ENCODE peak calls at places on chromosomes 6 and 20, in six cellular contexts. One of them, this sample, is unnamed.
A peak's percentile ranks its signal among the peaks of the same experiment; 100 is the strongest.

GRCh38 chr20:40279390-40279789 is 409.6 kb downstream of the MAFB start:
- DNase-seq in SJSA1: peak; percentile 90
- DNase-seq in mammary epithelial cell: peak; percentile 67
- DNase-seq in ovary: peak; percentile 35
- DNase-seq in neuronal stem cell: no peak
- DNase-seq in ascending aorta: no peak
- DNase-seq in this sample: no peak

GRCh38 chr6:162488444-162488843 is 239.1 kb downstream of the PRKN start:
- DNase-seq in neuronal stem cell: no peak
- DNase-seq in SJSA1: no peak
- DNase-seq in ascending aorta: no peak
- DNase-seq in ovary: no peak
- DNase-seq in mammary epithelial cell: no peak
- DNase-seq in this sample: no peak

GRCh38 chr6:53294095-53294494 is 54.7 kb downstream of the ELOVL5 start:
- DNase-seq in mammary epithelial cell: no peak
- DNase-seq in ovary: peak; percentile 42
- DNase-seq in SJSA1: no peak
- DNase-seq in neuronal stem cell: peak; percentile 14
- DNase-seq in ascending aorta: no peak
- DNase-seq in this sample: no peak

GRCh38 chr20:48995599-48995998 is 50.5 kb upstream of the CSE1L start:
- DNase-seq in ascending aorta: no peak
- DNase-seq in neuronal stem cell: no peak
- DNase-seq in ovary: no peak
- DNase-seq in mammary epithelial cell: no peak
- DNase-seq in SJSA1: no peak
- DNase-seq in this sample: no peak

GRCh38 chr6:29976588-29977424 is 34.5 kb downstream of the HLA-A start:
- DNase-seq in ascending aorta: peak; percentile 51
- DNase-seq in SJSA1: peak; percentile 53
- DNase-seq in ovary: peak; percentile 83
- DNase-seq in mammary epithelial cell: peak; percentile 70
- DNase-seq in neuronal stem cell: peak; percentile 54
- DNase-seq in this sample: peak; percentile 29

GRCh38 chr20:24027229-24027628 is 38.6 kb upstream of the GGTLC1 start:
- DNase-seq in SJSA1: no peak
- DNase-seq in neuronal stem cell: no peak
- DNase-seq in ovary: peak; percentile 24
- DNase-seq in ascending aorta: peak; percentile 46
- DNase-seq in mammary epithelial cell: no peak
- DNase-seq in this sample: peak; percentile 61

GRCh38 chr20:26135325-26136110 is 438.9 kb upstream of the ZNF337 start:
- DNase-seq in mammary epithelial cell: no peak
- DNase-seq in ascending aorta: no peak
- DNase-seq in ovary: no peak
- DNase-seq in neuronal stem cell: no peak
- DNase-seq in SJSA1: no peak
- DNase-seq in this sample: no peak

GRCh38 chr6:130148181-130148580 is 74.6 kb downstream of the SAMD3 start:
- DNase-seq in SJSA1: no peak
- DNase-seq in ascending aorta: no peak
- DNase-seq in ovary: no peak
- DNase-seq in neuronal stem cell: no peak
- DNase-seq in mammary epithelial cell: no peak
- DNase-seq in this sample: no peak

GRCh38 chr6:30494275-30494990 is 5.1 kb downstream of the HLA-E start:
- DNase-seq in neuronal stem cell: no peak
- DNase-seq in SJSA1: no peak
- DNase-seq in ascending aorta: no peak
- DNase-seq in ovary: no peak
- DNase-seq in mammary epithelial cell: no peak
- DNase-seq in this sample: peak; percentile 45

GRCh38 chr20:24745617-24746350 is 203.3 kb upstream of the CST7 start:
- DNase-seq in mammary epithelial cell: no peak
- DNase-seq in neuronal stem cell: no peak
- DNase-seq in ovary: no peak
- DNase-seq in SJSA1: no peak
- DNase-seq in ascending aorta: no peak
- DNase-seq in this sample: no peak

GRCh38 chr20:36472656-36473071 is 68.7 kb upstream of the MYL9 start:
- DNase-seq in SJSA1: peak; percentile 24
- DNase-seq in ovary: peak; percentile 54
- DNase-seq in mammary epithelial cell: peak; percentile 73
- DNase-seq in neuronal stem cell: no peak
- DNase-seq in ascending aorta: no peak
- DNase-seq in this sample: peak; percentile 40

GRCh38 chr6:155883741-155884140 is 428.1 kb upstream of the NOX3 start:
- DNase-seq in ovary: peak; percentile 26
- DNase-seq in mammary epithelial cell: no peak
- DNase-seq in neuronal stem cell: no peak
- DNase-seq in SJSA1: peak; percentile 82
- DNase-seq in ascending aorta: no peak
- DNase-seq in this sample: no peak

GRCh38 chr6:45423111-45423900 is 45.6 kb upstream of the SUPT3H start:
- DNase-seq in mammary epithelial cell: peak; percentile 28
- DNase-seq in ovary: peak; percentile 38
- DNase-seq in neuronal stem cell: peak; percentile 43
- DNase-seq in SJSA1: peak; percentile 66
- DNase-seq in ascending aorta: no peak
- DNase-seq in this sample: no peak

GRCh38 chr6:35016417-35017221 is 124.5 kb downstream of the TCP11 start:
- DNase-seq in mammary epithelial cell: no peak
- DNase-seq in ascending aorta: no peak
- DNase-seq in neuronal stem cell: no peak
- DNase-seq in ovary: peak; percentile 54
- DNase-seq in SJSA1: peak; percentile 62
- DNase-seq in this sample: no peak
- H3K4me3 ChIP-seq in mammary epithelial cell: no peak overlapping the region
- H3K4me3 ChIP-seq in ascending aorta: peak overlapping the region; percentile 73
- H3K4me3 ChIP-seq in neuronal stem cell: no peak overlapping the region
- H3K4me3 ChIP-seq in ovary: no peak overlapping the region
- H3K4me3 ChIP-seq in SJSA1: no peak overlapping the region
- H3K4me3 ChIP-seq in this sample: no peak overlapping the region

GRCh38 chr6:98463038-98463437 is 371.3 kb upstream of the POU3F2 start:
- DNase-seq in neuronal stem cell: no peak
- DNase-seq in ovary: no peak
- DNase-seq in ascending aorta: no peak
- DNase-seq in mammary epithelial cell: no peak
- DNase-seq in SJSA1: no peak
- DNase-seq in this sample: no peak
- H3K27ac ChIP-seq in neuronal stem cell: no peak overlapping the region
- H3K27ac ChIP-seq in ovary: no peak overlapping the region
- H3K27ac ChIP-seq in ascending aorta: no peak overlapping the region
- H3K27ac ChIP-seq in mammary epithelial cell: no peak overlapping the region
- H3K27ac ChIP-seq in SJSA1: no peak overlapping the region
- H3K27ac ChIP-seq in this sample: no peak overlapping the region

DNA sequence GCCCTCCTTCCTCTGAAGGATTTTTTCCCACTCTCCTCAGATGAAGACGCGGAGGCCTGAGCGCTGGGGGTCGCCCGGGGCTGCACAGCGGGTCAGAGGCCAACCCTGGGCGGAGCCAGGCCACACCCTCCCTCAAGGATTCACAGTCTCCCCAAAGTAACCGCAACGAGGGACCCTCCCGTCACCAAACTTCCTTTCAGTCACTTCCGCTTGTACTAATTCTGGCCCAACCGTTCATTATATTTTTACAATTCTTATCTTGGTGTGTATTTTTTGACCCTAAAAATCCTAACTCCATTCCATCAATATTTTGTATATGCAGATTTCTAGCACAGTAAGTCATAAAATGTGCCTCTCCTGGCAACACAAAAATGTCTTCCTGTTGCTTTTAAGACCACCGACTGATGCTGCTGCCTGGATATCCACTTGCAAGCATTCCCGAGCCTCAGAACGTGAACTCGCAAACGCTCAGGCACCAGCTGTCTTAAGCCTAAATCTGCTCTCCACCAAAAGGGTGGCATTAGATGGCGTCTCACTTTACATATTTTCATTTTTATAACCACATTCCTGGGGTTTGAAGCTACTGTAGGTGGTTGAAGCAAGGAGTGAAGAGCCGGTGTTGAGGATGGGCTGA is 128.0 kb downstream of the DLL1 start:
- DNase-seq in mammary epithelial cell: no peak
- DNase-seq in ovary: no peak
- DNase-seq in neuronal stem cell: no peak
- DNase-seq in SJSA1: no peak
- DNase-seq in ascending aorta: no peak
- DNase-seq in this sample: no peak
- H3K9me3 ChIP-seq in mammary epithelial cell: peaks cover 4% of the 10 kb centered on the region
- H3K9me3 ChIP-seq in ovary: no peaks in the 10 kb centered on the region
- H3K9me3 ChIP-seq in neuronal stem cell: peaks cover under 1% of the 10 kb centered on the region
- H3K9me3 ChIP-seq in SJSA1: peaks cover 27% of the 10 kb centered on the region
- H3K9me3 ChIP-seq in ascending aorta: no peaks in the 10 kb centered on the region
- H3K9me3 ChIP-seq in this sample: no peaks in the 10 kb centered on the region

GRCh38 chr20:46701986-46702385 is 7.5 kb upstream of the SLC2A10 start:
- DNase-seq in ovary: no peak
- DNase-seq in neuronal stem cell: no peak
- DNase-seq in ascending aorta: no peak
- DNase-seq in SJSA1: no peak
- DNase-seq in mammary epithelial cell: no peak
- DNase-seq in this sample: no peak
- H3K4me3 ChIP-seq in ovary: no peak overlapping the region
- H3K4me3 ChIP-seq in neuronal stem cell: no peak overlapping the region
- H3K4me3 ChIP-seq in ascending aorta: no peak overlapping the region
- H3K4me3 ChIP-seq in SJSA1: no peak overlapping the region
- H3K4me3 ChIP-seq in mammary epithelial cell: no peak overlapping the region
- H3K4me3 ChIP-seq in this sample: no peak overlapping the region

GRCh38 chr6:1081566-1081965 is 230.3 kb upstream of the FOXQ1 start:
- DNase-seq in ascending aorta: no peak
- DNase-seq in SJSA1: no peak
- DNase-seq in mammary epithelial cell: no peak
- DNase-seq in neuronal stem cell: no peak
- DNase-seq in ovary: no peak
- DNase-seq in this sample: no peak
- H3K27ac ChIP-seq in ascending aorta: no peak overlapping the region
- H3K27ac ChIP-seq in SJSA1: no peak overlapping the region
- H3K27ac ChIP-seq in mammary epithelial cell: no peak overlapping the region
- H3K27ac ChIP-seq in neuronal stem cell: no peak overlapping the region
- H3K27ac ChIP-seq in ovary: no peak overlapping the region
- H3K27ac ChIP-seq in this sample: no peak overlapping the region

GRCh38 chr6:150236544-150236943 is 93.7 kb downstream of the PPP1R14C start:
- DNase-seq in SJSA1: no peak
- DNase-seq in ovary: no peak
- DNase-seq in mammary epithelial cell: no peak
- DNase-seq in ascending aorta: no peak
- DNase-seq in neuronal stem cell: no peak
- DNase-seq in this sample: no peak
- H3K9me3 ChIP-seq in SJSA1: no peaks in the 10 kb centered on the region
- H3K9me3 ChIP-seq in ovary: no peaks in the 10 kb centered on the region
- H3K9me3 ChIP-seq in mammary epithelial cell: no peaks in the 10 kb centered on the region
- H3K9me3 ChIP-seq in ascending aorta: no peaks in the 10 kb centered on the region
- H3K9me3 ChIP-seq in neuronal stem cell: peaks cover 23% of the 10 kb centered on the region
- H3K9me3 ChIP-seq in this sample: no peaks in the 10 kb centered on the region

DNA sequence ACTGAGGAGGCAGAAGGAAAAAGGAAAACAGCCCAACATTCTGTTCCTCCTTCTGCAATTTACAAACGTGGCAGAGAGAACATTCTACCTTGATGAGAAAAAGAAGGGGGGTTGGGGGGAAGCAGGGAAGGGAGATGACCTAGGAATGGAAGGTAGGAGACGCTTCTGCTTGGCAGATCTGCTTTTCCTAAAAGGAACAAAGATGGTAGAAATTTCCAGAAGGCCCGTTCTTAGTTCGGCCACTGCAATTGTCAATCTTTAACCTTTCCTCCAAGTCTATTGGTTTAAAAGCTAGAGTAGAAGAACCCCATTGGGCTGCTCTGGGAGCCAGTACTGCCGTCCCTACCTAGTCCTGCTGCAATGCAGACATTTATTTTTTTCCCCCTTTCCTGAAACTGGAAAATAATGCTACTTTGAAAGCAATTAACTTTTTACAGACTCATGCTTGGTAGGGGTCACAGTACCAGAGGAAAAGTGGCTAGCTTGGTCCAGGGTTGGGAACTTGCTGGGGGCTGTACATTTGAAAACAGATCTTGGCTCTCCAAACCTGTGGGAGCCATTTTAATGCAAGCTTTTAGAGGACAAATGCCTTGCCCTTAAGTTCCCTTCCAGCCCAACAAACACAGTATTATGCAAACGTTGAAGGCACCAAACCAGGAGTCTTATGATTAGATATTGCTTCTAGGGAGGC is 2.7 kb downstream of the ZMYND8 start:
- DNase-seq in mammary epithelial cell: no peak
- DNase-seq in ovary: no peak
- DNase-seq in ascending aorta: no peak
- DNase-seq in SJSA1: no peak
- DNase-seq in neuronal stem cell: no peak
- DNase-seq in this sample: no peak
- H3K4me3 ChIP-seq in mammary epithelial cell: peak overlapping the region; percentile 45
- H3K4me3 ChIP-seq in ovary: no peak overlapping the region
- H3K4me3 ChIP-seq in ascending aorta: peak overlapping the region; percentile 7
- H3K4me3 ChIP-seq in SJSA1: no peak overlapping the region
- H3K4me3 ChIP-seq in neuronal stem cell: peak overlapping the region; percentile 62
- H3K4me3 ChIP-seq in this sample: peak overlapping the region; percentile 68

DNA sequence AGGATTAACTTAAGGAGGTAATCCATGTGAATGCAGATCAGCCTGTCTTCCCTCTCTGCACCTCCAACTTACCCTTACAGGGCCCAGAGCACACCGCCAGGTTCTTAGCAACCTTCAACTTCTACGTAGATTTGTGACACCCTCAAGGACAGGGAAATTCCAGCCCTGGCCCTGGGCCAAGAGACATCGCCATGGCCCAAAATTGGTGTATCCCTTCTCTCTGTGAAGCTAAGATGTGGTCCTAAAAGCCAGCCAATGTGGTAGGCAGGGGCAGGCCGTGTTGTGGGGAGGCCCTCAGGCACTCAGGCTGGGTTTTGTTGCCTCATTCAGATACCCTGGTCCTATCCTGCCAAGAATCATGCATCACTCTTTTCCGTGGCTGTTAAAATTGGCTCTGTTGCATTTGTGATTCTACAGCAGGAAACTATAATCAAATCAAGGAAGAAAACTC is 201.5 kb upstream of the LRFN2 start:
- DNase-seq in mammary epithelial cell: no peak
- DNase-seq in SJSA1: no peak
- DNase-seq in ascending aorta: no peak
- DNase-seq in ovary: peak; percentile 22
- DNase-seq in neuronal stem cell: no peak
- DNase-seq in this sample: no peak
- H3K27ac ChIP-seq in mammary epithelial cell: no peak overlapping the region
- H3K27ac ChIP-seq in SJSA1: no peak overlapping the region
- H3K27ac ChIP-seq in ascending aorta: no peak overlapping the region
- H3K27ac ChIP-seq in ovary: no peak overlapping the region
- H3K27ac ChIP-seq in neuronal stem cell: no peak overlapping the region
- H3K27ac ChIP-seq in this sample: no peak overlapping the region